ENCODE peak calls at places on chromosomes 13 and 19, in five cellular contexts. U, D, E, V and K are unnamed samples.
A peak's percentile ranks its signal among the peaks of the same experiment; 100 is the strongest.

GRCh38 chr13:114161644-114162532 is 17.2 kb upstream of the CFAP97D2 start:
- DNase-seq in U (no peak), V (peak; percentile 34), D (peak; percentile 52), E (peak; percentile 41), K (peak; percentile 47)

GRCh38 chr13:32850311-32851052 is 165.7 kb upstream of the KL start:
- DNase-seq in E (no peak), U (peak; percentile 33), D (no peak), V (no peak), K (peak; percentile 74)

GRCh38 chr19:5694167-5694951 is 4.3 kb downstream of the RPL36 start:
- DNase-seq in V (no peak), D (no peak), U (no peak), E (no peak), K (no peak)

GRCh38 chr19:35774274-35775045 is 904 bp upstream of the ARHGAP33 start:
- DNase-seq in E (no peak), V (no peak), U (no peak), D (no peak), K (no peak)

GRCh38 chr13:32829676-32830091 is 186.5 kb upstream of the KL start:
- DNase-seq in U (no peak), E (no peak), D (no peak), V (peak; percentile 41), K (peak; percentile 29)

GRCh38 chr19:45901912-45902650 is at the start of gene MYPOP:
- DNase-seq in E (peak; percentile 38), V (no peak), U (no peak), D (no peak), K (no peak)

GRCh38 chr13:79786176-79786575 is 305.2 kb downstream of the NDFIP2 start:
- DNase-seq in D (no peak), V (peak; percentile 40), U (no peak), E (no peak), K (peak; percentile 13)

GRCh38 chr19:46731007-46731501 is 14.1 kb upstream of the PRKD2 start:
- DNase-seq in E (no peak), D (no peak), V (peak; percentile 78), U (no peak), K (peak; percentile 78)

GRCh38 chr19:35478794-35479193 is 11.5 kb downstream of the KRTDAP start:
- DNase-seq in U (no peak), D (no peak), V (no peak), E (no peak), K (no peak)

GRCh38 chr19:44813331-44814131 is 4.6 kb downstream of the BCAM start:
- DNase-seq in V (no peak), E (no peak), U (no peak), D (no peak), K (no peak)

GRCh38 chr19:54017266-54017665 is 25.8 kb downstream of the CACNG6 start:
- DNase-seq in D (no peak), E (no peak), V (peak; percentile 77), U (no peak), K (peak; percentile 12)

GRCh38 chr13:69198706-69199105 is 908.9 kb upstream of the ATXN8OS start:
- DNase-seq in V (no peak), U (no peak), E (no peak), D (no peak), K (no peak)

GRCh38 chr13:35479223-35479536 is 2.7 kb upstream of the MAB21L1 start:
- DNase-seq in E (no peak), V (no peak), D (no peak), U (no peak), K (no peak)

GRCh38 chr19:17998827-17999150 is 9.2 kb upstream of the ARRDC2 start:
- DNase-seq in V (no peak), E (no peak), U (no peak), D (no peak), K (no peak)

GRCh38 chr19:33429891-33430673 is 56.6 kb downstream of the CEBPG start:
- DNase-seq in E (no peak), U (no peak), V (no peak), D (no peak), K (no peak)

GRCh38 chr13:48189122-48189521 is 43.9 kb upstream of the ITM2B start:
- DNase-seq in U (no peak), E (no peak), D (no peak), V (no peak), K (no peak)

GRCh38 chr13:102260256-102260655 is 141.6 kb downstream of the FGF14 start:
- DNase-seq in D (no peak), U (no peak), V (no peak), E (no peak), K (no peak)

GRCh38 chr13:79533781-79534400 is 52.9 kb downstream of the NDFIP2 start:
- DNase-seq in V (no peak), D (no peak), U (no peak), E (no peak), K (peak; percentile 29)

GRCh38 chr19:39563408-39563807 is 23.4 kb upstream of the EID2 start:
- DNase-seq in D (no peak), V (no peak), U (no peak), E (no peak), K (no peak)

GRCh38 chr19:30214651-30215051 is 157.5 kb upstream of the ZNF536 start:
- DNase-seq in E (no peak), V (no peak), D (no peak), U (no peak), K (peak; percentile 58)

GRCh38 chr19:6744381-6745288 is 5.2 kb downstream of the TRIP10 start:
- DNase-seq in D (peak; percentile 60), U (no peak), V (peak; percentile 92), E (peak; percentile 93), K (peak; percentile 86)

GRCh38 chr13:92074658-92075057 is 676.2 kb downstream of the GPC5 start:
- DNase-seq in U (no peak), D (peak; percentile 20), E (no peak), V (no peak), K (no peak)

GRCh38 chr13:110914293-110915056 is 394 bp downstream of the ANKRD10 start:
- DNase-seq in V (peak; percentile 83), E (peak; percentile 77), U (no peak), D (peak; percentile 85), K (peak; percentile 76)

GRCh38 chr13:32624441-32624840 is 38.2 kb downstream of the PDS5B start:
- DNase-seq in E (no peak), V (peak; percentile 37), U (no peak), D (no peak), K (peak; percentile 50)

GRCh38 chr19:17240062-17240854 is 5.5 kb downstream of the NR2F6 start:
- DNase-seq in E (no peak), D (no peak), U (no peak), V (no peak), K (no peak)

GRCh38 chr19:49445997-49446396 is 4.7 kb upstream of the SLC17A7 start:
- DNase-seq in U (no peak), V (no peak), D (no peak), E (no peak), K (no peak)

GRCh38 chr19:40519352-40520322 is 52.8 kb downstream of the SPTBN4 start:
- DNase-seq in D (no peak), E (no peak), V (peak; percentile 37), U (no peak), K (peak; percentile 33)

GRCh38 chr19:16301999-16302694 is 22.5 kb upstream of the KLF2 start:
- DNase-seq in U (no peak), E (no peak), D (no peak), V (no peak), K (peak; percentile 27)

GRCh38 chr13:108755084-108755483 is 125.7 kb downstream of the MYO16 start:
- DNase-seq in D (no peak), V (peak; percentile 1), E (no peak), U (no peak), K (no peak)

GRCh38 chr19:51366999-51367564 is 894 bp upstream of the ETFB start:
- DNase-seq in D (peak; percentile 58), U (no peak), V (no peak), E (no peak), K (no peak)

GRCh38 chr13:44048326-44048725 is 168.6 kb downstream of the LACC1 start:
- DNase-seq in V (no peak), E (no peak), D (no peak), U (no peak), K (no peak)
- TF ChIP-seq CTCF in V (peak; percentile 12), E (no peak), D (no peak), U (no peak), K (peak; percentile 38)

GRCh38 chr13:99657848-99658265 is 156.6 kb downstream of the TM9SF2 start:
- DNase-seq in U (no peak), E (no peak), V (peak; percentile 17), D (peak; percentile 34), K (peak; percentile 23)
- H3K4me3 ChIP-seq in U (no peak overlapping the region), E (peak overlapping the region; percentile 48), V (peak overlapping the region; percentile 47), D (peak overlapping the region; percentile 46), K (peak overlapping the region; percentile 55)

GRCh38 chr19:52991021-52991420 is 22.7 kb upstream of the ERVV-1 start:
- DNase-seq in E (no peak), U (no peak), V (peak; percentile 75), D (no peak), K (no peak)

GRCh38 chr19:52991484-52991883 is 22.2 kb upstream of the ERVV-1 start:
- DNase-seq in D (no peak), V (peak; percentile 46), E (no peak), U (no peak), K (peak; percentile 63)

GRCh38 chr19:52992109-52993004 is 21.4 kb upstream of the ERVV-1 start:
- DNase-seq in E (peak; percentile 43), V (peak; percentile 23), U (no peak), D (peak; percentile 26), K (no peak)

GRCh38 chr19:52995711-52996110 is 18.0 kb upstream of the ERVV-1 start:
- DNase-seq in U (no peak), E (no peak), V (no peak), D (no peak), K (no peak)

DNA sequence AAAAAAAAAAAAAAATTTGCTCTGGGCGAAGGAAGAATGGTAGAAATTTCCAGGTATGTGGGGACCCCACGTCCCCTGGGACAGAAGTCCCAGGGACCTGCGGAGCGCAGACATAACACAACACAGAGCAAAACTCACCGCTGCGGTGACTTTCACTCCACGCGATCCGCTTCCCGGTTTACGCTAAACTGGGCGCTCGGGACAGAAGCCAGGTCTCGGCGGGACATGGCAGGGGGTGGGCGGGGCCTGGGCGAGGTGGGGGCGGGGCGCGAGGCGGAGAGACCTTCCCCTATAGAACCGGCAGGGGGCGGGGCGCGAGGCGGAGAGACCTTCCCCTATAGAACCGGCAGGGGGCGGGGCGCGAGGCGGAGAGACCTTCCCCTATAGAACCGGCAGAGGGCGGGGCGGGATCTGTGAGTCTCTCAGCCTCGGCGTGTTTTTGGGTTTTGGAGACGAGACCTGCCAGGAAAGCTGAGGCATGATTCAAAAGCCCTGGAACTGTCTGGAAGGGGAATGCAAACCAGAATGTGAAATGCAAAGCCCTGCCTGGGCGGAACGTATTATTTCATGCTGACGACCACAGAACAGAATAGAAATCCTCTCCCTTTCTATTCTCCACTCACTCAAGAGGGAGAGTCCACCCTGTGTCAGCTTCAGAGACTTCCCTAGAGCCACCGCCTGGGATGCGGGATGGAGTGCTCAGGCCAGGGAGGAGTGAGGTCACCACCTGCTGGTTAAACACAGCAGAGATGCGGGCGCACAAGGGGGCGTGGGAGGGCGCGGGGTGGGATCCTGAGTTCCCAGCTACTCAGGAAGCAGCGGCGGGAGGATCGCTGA is 20.2 kb upstream of the ERVV-1 start:
- DNase-seq in E (peak; percentile 84), V (peak; percentile 86), U (no peak), D (peak; percentile 56), K (peak; percentile 66)
- TF ChIP-seq CTCF in E (peak; percentile 77), V (no peak), U (peak; percentile 31), D (peak; percentile 44), K (peak; percentile 26)

GRCh38 chr19:1998712-1999708 is 16.5 kb downstream of the BTBD2 start:
- DNase-seq in V (no peak), U (no peak), D (no peak), E (no peak), K (no peak)

GRCh38 chr19:1999856-2000515 is 15.5 kb downstream of the BTBD2 start:
- DNase-seq in V (no peak), D (no peak), E (no peak), U (no peak), K (no peak)

GRCh38 chr19:1992759-1993260 is 22.7 kb downstream of the BTBD2 start:
- DNase-seq in D (no peak), V (no peak), U (no peak), E (no peak), K (no peak)

GRCh38 chr19:1997353-1998233 is 17.9 kb downstream of the BTBD2 start:
- DNase-seq in E (no peak), V (no peak), U (no peak), D (no peak), K (no peak)
- H3K4me3 ChIP-seq in E (no peak overlapping the region), V (no peak overlapping the region), U (no peak overlapping the region), D (no peak overlapping the region), K (no peak overlapping the region)